ENCODE peak calls at places on chromosomes 16 and 17, in five cellular contexts. Q is PC-9; Z is heart right ventricle; I is ovary; N is CD8-positive, alpha-beta memory T cell. R is an unnamed sample.

GRCh38 chr16:48432136-48432535 is 46.9 kb upstream of the SIAH1 start:
- DNase-seq in N (no peak), Z (no peak), Q (no peak), I (no peak), R (no peak)

GRCh38 chr16:66603537-66604375 is 748 bp upstream of the CMTM3 start:
- DNase-seq in N (peak), I (peak), Z (peak), Q (no peak), R (no peak)

GRCh38 chr17:75325348-75325747 is 36.1 kb upstream of the SLC25A19 start:
- DNase-seq in Z (no peak), I (no peak), N (no peak), Q (no peak), R (no peak)

GRCh38 chr17:40074175-40074512 is 11.4 kb downstream of the THRA start:
- DNase-seq in Z (peak), Q (no peak), N (no peak), I (no peak), R (no peak)

GRCh38 chr17:47727704-47728036 is 5.4 kb upstream of the TBX21 start:
- DNase-seq in I (no peak), Z (no peak), Q (no peak), N (peak), R (no peak)

GRCh38 chr17:50180066-50180465 is 14.3 kb downstream of the SGCA start:
- DNase-seq in Z (no peak), Q (no peak), I (no peak), N (no peak), R (no peak)

GRCh38 chr17:65064452-65065019 is 8.0 kb upstream of the GNA13 start:
- DNase-seq in I (no peak), Q (peak), Z (no peak), N (no peak), R (peak)

GRCh38 chr17:35170968-35171771 is 23.0 kb downstream of the SLC35G3 start:
- DNase-seq in I (no peak), Z (no peak), N (peak), Q (no peak), R (no peak)

GRCh38 chr17:74042241-74042640 is 161.2 kb upstream of the RPL38 start:
- DNase-seq in I (no peak), N (no peak), Q (no peak), Z (no peak), R (no peak)

GRCh38 chr16:1164975-1165374 is 12.1 kb downstream of the CACNA1H start:
- DNase-seq in Q (no peak), I (no peak), Z (no peak), N (no peak), R (no peak)

GRCh38 chr17:68343976-68344375 is 52.7 kb downstream of the ARSG start:
- DNase-seq in Q (no peak), Z (no peak), N (no peak), I (no peak), R (no peak)

GRCh38 chr17:38425744-38426143 is 2.5 kb upstream of the ARHGAP23 start:
- DNase-seq in N (no peak), Z (peak), I (no peak), Q (no peak), R (no peak)

GRCh38 chr16:83903739-83904138 is 4.8 kb downstream of the MLYCD start:
- DNase-seq in I (peak), Z (peak), N (no peak), Q (no peak), R (no peak)

GRCh38 chr16:5025171-5025632 is 8.5 kb downstream of the NAGPA start:
- DNase-seq in Z (peak), I (peak), Q (no peak), N (peak), R (no peak)

GRCh38 chr17:31802502-31802901 is 56.5 kb downstream of the COPRS start:
- DNase-seq in N (no peak), I (no peak), Z (no peak), Q (no peak), R (no peak)

GRCh38 chr17:19299866-19300265 is 62.7 kb downstream of the B9D1 start:
- DNase-seq in Z (no peak), N (no peak), I (no peak), Q (no peak), R (no peak)

GRCh38 chr17:20066253-20066652 is 57.1 kb downstream of the SPECC1 start:
- DNase-seq in Q (peak), Z (peak), I (peak), N (no peak), R (peak)

GRCh38 chr16:84155226-84155625 is 10.1 kb downstream of the DNAAF1 start:
- DNase-seq in N (no peak), Q (no peak), I (no peak), Z (no peak), R (no peak)

GRCh38 chr17:64213995-64214507 is 49.0 kb downstream of the TEX2 start:
- DNase-seq in Z (no peak), I (no peak), Q (no peak), N (no peak), R (no peak)

GRCh38 chr17:43085489-43085888 is 39.7 kb downstream of the BRCA1 start:
- DNase-seq in Q (no peak), I (no peak), N (no peak), Z (no peak), R (no peak)

GRCh38 chr17:38922538-38923291 is 2.7 kb upstream of the LASP1NB start:
- DNase-seq in N (no peak), Q (no peak), Z (peak), I (peak), R (no peak)

GRCh38 chr16:54193013-54193655 is 93.5 kb downstream of the IRX3 start:
- DNase-seq in Z (no peak), I (no peak), Q (no peak), N (no peak), R (no peak)

GRCh38 chr17:35726609-35727460 is 4.6 kb upstream of the RASL10B start:
- DNase-seq in Q (peak), I (peak), Z (peak), N (no peak), R (peak)

GRCh38 chr17:75695141-75695829 is 26.0 kb upstream of the ITGB4 start:
- DNase-seq in I (no peak), Q (no peak), N (no peak), Z (no peak), R (peak)

GRCh38 chr16:79026117-79026516 is 574.4 kb downstream of the MAF start:
- DNase-seq in Q (no peak), Z (no peak), I (no peak), N (no peak), R (no peak)

GRCh38 chr17:4895676-4896331 is 3.5 kb upstream of the C17orf107 start:
- DNase-seq in N (peak), Z (no peak), Q (no peak), I (no peak), R (no peak)

GRCh38 chr17:38867179-38867994 is 2.5 kb upstream of the LASP1 start:
- DNase-seq in Q (peak), Z (peak), N (peak), I (peak), R (no peak)

GRCh38 chr17:61159415-61159814 is 240.2 kb upstream of the TBX2 start:
- DNase-seq in N (no peak), Q (no peak), Z (no peak), I (no peak), R (no peak)

GRCh38 chr16:67482260-67482924 is 955 bp downstream of the AGRP start:
- DNase-seq in Q (no peak), I (no peak), N (peak), Z (no peak), R (no peak)

GRCh38 chr16:8055761-8056160 is 534.5 kb downstream of the TMEM114 start:
- DNase-seq in Z (no peak), N (no peak), I (no peak), Q (no peak), R (no peak)

GRCh38 chr16:88774544-88775393 is 10.3 kb downstream of the PIEZO1 start:
- DNase-seq in I (no peak), N (no peak), Q (no peak), Z (no peak), R (no peak)
- H3K27ac ChIP-seq in I (no peak), N (peak), Q (no peak), Z (no peak), R (no peak)

GRCh38 chr17:79786930-79787643 is 9.1 kb downstream of the CBX2 start:
- DNase-seq in N (no peak), Z (no peak), Q (no peak), I (no peak), R (no peak)
- H3K27ac ChIP-seq in N (no peak), Z (no peak), Q (no peak), I (no peak), R (no peak)

DNA sequence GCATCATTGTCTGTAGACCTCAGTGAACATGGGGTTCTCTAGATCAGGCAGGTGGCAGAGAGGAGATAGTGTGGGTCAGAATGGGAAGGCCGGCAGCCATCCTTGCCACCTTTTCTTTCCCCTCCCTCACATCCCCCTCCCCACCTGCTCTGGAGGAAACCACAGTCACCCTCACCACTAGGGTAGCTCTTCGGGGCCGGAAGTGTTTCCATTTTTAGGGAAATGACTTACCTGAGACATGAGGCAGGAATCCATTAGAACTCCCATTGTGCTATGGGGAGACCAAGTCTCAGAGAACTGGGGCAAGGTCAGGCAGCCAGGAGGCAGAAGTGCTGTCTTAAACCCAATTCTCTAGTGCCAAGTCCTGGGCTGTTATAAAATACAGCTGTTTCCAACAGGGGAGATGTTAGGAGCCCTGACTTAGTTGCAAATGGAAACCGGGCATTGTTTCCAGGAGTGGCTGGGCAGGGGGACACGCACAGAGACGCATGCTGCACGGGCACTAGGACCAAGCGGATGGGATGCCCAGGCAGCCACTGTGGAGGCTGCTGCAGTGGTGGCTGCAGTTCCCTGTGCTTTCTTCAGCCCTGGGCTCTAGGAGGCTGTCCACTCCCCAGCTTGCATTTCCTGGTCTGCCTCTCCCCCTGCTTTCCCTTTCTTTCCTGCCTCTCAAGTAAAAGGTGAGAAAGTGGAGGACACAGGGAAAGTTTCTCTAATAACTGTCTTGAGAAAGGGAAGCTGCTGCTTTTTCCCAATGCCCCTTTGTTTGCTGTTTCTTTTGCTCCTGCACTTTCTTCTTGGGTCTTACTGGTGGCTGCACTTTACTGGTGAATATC is 2.8 kb downstream of the HAS3 start:
- DNase-seq in Z (no peak), Q (peak), I (no peak), N (no peak), R (no peak)
- H3K27ac ChIP-seq in Z (no peak), Q (no peak), I (no peak), N (no peak), R (peak)

DNA sequence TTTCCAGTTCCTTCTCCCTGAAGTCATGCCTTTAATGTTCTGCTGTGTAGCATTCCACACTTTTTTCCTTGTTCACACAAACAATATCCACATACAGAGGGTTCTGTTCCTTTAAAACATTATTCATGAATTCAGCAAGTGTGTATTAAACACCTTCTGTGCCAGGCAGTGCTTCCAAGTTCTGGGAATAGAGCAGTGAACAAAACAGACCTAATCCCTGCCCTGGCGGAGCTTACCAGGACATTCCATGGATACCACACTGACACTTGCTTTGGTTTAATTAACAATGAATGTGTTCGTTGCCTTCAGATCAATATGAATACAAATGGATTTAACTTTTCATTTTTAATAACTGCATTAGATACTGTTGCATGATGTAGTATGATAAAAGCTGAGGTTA is 57.9 kb upstream of the CLEC19A start:
- DNase-seq in Z (no peak), I (no peak), Q (no peak), N (no peak), R (no peak)
- H3K27ac ChIP-seq in Z (no peak), I (no peak), Q (no peak), N (no peak), R (no peak)

GRCh38 chr16:14194706-14195105 is 123.6 kb downstream of the MRTFB start:
- DNase-seq in N (no peak), Z (no peak), I (no peak), Q (no peak), R (no peak)

GRCh38 chr16:14198012-14198411 is 126.9 kb downstream of the MRTFB start:
- DNase-seq in I (no peak), Z (no peak), N (no peak), Q (no peak), R (no peak)

GRCh38 chr16:14198603-14199002 is 127.5 kb downstream of the MRTFB start:
- DNase-seq in Z (no peak), I (no peak), Q (no peak), N (no peak), R (no peak)

GRCh38 chr16:14196011-14196410 is 124.9 kb downstream of the MRTFB start:
- DNase-seq in N (no peak), I (no peak), Q (no peak), Z (no peak), R (no peak)

GRCh38 chr16:14196539-14196938 is 125.4 kb downstream of the MRTFB start:
- DNase-seq in Q (no peak), Z (no peak), N (no peak), I (no peak), R (no peak)
- H3K27ac ChIP-seq in Q (no peak), Z (no peak), N (no peak), I (no peak), R (no peak)

GRCh38 chr16:75529056-75529905 is 6.6 kb downstream of the CHST5 start:
- DNase-seq in N (no peak), I (no peak), Q (no peak), Z (no peak), R (no peak)
- H3K27ac ChIP-seq in N (no peak), I (no peak), Q (no peak), Z (no peak), R (no peak)

DNA sequence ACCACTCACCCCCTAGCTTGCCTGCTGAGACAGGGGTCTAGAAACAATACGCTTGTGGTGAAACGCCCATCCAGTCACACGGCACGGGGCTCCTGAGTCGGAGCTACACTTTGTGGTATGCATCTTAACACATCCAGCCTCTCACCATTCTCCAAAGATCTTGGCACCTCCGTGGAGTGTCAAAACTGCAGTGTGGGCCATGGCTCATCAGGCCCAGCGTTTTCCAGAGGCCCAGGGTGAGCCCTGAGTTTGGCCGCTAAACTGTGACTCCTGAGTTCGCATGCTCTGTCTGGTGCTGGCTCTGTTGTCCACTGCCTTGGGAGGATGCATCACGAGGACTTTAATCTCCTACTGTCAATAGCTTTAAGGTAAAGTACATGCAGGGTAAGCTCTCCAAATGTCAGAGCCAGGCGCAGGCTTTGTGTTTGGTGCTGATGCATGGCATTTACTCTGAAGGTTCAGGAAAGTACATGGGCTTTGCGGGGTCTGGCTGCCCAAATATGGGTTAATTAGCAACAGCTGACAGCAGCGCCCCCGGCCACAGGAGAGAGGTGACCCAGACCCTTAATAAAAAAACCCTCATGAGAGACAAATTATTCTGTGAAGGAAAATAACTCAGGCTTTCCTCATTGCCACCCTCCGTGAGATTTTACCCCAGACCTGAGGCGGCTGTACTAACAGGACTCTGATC is 118.4 kb downstream of the CCDC182 start:
- DNase-seq in Q (no peak), N (no peak), Z (no peak), I (no peak), R (no peak)
- H3K27ac ChIP-seq in Q (no peak), N (no peak), Z (no peak), I (no peak), R (no peak)

R was measured in epithelial cell of prostate.